ENCODE peak calls at places on chromosomes 2 and 18, in seven cellular contexts. H, O, R, F, W, J and A are unnamed samples.

GRCh38 chr18:70450658-70451253 is 161.9 kb downstream of the SOCS6 start:
- DNase-seq in H (peak; percentile 56), O (peak; percentile 48), R (peak; percentile 45), F (no peak), W (no peak), J (peak; percentile 23), A (peak; percentile 4)

GRCh38 chr2:11748018-11748860 is 1.8 kb downstream of the LPIN1 start:
- DNase-seq in H (no peak), O (no peak), R (no peak), F (no peak), W (no peak), J (no peak), A (no peak)

GRCh38 chr2:12326449-12327190 is 390.1 kb upstream of the TRIB2 start:
- DNase-seq in H (no peak), O (no peak), R (no peak), F (no peak), W (no peak), J (no peak), A (no peak)

GRCh38 chr2:106789185-106789584 is 96.8 kb downstream of the ST6GAL2 start:
- DNase-seq in H (no peak), O (peak; percentile 7), R (no peak), F (no peak), W (no peak), J (no peak), A (no peak)

GRCh38 chr2:204900487-204900886 is 355.2 kb downstream of the PARD3B start:
- DNase-seq in H (no peak), O (no peak), R (no peak), F (no peak), W (no peak), J (no peak), A (no peak)

GRCh38 chr2:10331033-10331701 is 28.5 kb downstream of the HPCAL1 start:
- DNase-seq in H (peak; percentile 61), O (peak; percentile 65), R (peak; percentile 44), F (no peak), W (no peak), J (peak; percentile 39), A (no peak)

GRCh38 chr2:31483246-31483645 is 68.7 kb upstream of the XDH start:
- DNase-seq in H (no peak), O (peak; percentile 8), R (no peak), F (no peak), W (no peak), J (no peak), A (no peak)

GRCh38 chr2:239599299-239599698 is 198.5 kb upstream of the HDAC4 start:
- DNase-seq in H (no peak), O (no peak), R (no peak), F (no peak), W (no peak), J (no peak), A (no peak)

GRCh38 chr2:150174396-150174795 is 313.1 kb downstream of the RND3 start:
- DNase-seq in H (no peak), O (no peak), R (no peak), F (no peak), W (no peak), J (no peak), A (no peak)

GRCh38 chr2:27099334-27099955 is 12.9 kb downstream of the KHK start:
- DNase-seq in H (no peak), O (no peak), R (no peak), F (no peak), W (no peak), J (no peak), A (no peak)

GRCh38 chr2:57882895-57883515 is 163.6 kb upstream of the VRK2 start:
- DNase-seq in H (peak; percentile 36), O (peak; percentile 50), R (peak; percentile 23), F (no peak), W (no peak), J (no peak), A (no peak)

GRCh38 chr2:101346909-101347308 is 38.4 kb upstream of the RNF149 start:
- DNase-seq in H (no peak), O (no peak), R (no peak), F (no peak), W (no peak), J (no peak), A (no peak)

GRCh38 chr2:101354420-101354819 is 32.9 kb downstream of the CREG2 start:
- DNase-seq in H (no peak), O (no peak), R (no peak), F (no peak), W (no peak), J (no peak), A (no peak)

GRCh38 chr2:101348851-101349250 is 38.5 kb downstream of the CREG2 start:
- DNase-seq in H (no peak), O (no peak), R (no peak), F (no peak), W (no peak), J (no peak), A (no peak)

GRCh38 chr2:101351207-101351606 is 36.1 kb downstream of the CREG2 start:
- DNase-seq in H (no peak), O (no peak), R (no peak), F (no peak), W (no peak), J (no peak), A (no peak)

DNA sequence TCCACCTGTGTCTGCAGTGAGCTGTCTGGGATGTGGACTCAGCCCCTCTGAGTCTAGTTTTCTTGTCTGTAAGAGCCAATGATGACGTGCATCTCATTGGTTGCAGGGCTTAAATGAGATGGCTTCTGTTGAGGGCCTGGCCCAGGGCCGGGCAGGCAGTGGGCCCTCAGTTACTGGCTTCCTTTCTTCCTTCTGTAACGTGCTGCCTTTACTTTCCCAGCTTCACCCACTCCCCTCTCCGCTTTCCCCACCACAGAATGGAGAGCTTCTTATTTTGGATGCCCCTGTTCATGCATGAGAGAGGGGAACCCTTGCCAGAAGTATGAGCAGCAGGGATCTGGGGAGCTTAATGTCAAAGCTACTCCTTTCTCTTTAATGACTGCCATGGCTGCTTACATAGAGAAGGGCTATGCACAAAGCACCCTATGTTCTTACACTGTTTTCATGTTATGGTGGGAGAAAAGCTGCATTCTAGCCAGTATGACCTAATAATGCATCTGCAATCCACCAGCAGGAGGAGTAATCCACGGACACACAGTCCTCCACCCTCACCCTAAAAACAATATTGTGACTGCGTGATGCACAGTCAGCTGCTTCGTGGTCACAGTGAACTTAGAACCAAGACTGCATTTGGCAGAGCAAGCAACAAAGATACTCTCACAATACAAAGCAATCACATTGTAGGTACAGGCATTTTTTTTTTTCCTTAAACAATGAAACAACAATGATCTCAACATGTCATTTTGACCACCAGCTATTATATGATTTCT is 37.2 kb downstream of the CREG2 start:
- DNase-seq in H (peak; percentile 64), O (peak; percentile 80), R (peak; percentile 62), F (no peak), W (peak; percentile 71), J (no peak), A (no peak)
- TF ChIP-seq CTCF in H (peak; percentile 58), O (peak; percentile 57), R (peak; percentile 56), F (peak; percentile 26), W (peak; percentile 76), J (peak; percentile 45), A (peak; percentile 26)

GRCh38 chr2:112579280-112579679 is 5.1 kb upstream of the CHCHD5 start:
- DNase-seq in H (peak; percentile 96), O (peak; percentile 95), R (peak; percentile 91), F (no peak), W (peak; percentile 88), J (no peak), A (peak; percentile 49)
- TF ChIP-seq CTCF in H (peak; percentile 29), O (peak; percentile 14), R (no peak), F (no peak), W (peak; percentile 11), J (no peak), A (no peak)

GRCh38 chr2:172101707-172102158 is 967 bp downstream of the DLX2 start:
- DNase-seq in H (no peak), O (no peak), R (no peak), F (no peak), W (no peak), J (no peak), A (no peak)

GRCh38 chr2:172103471-172104292 is 982 bp upstream of the DLX2 start:
- DNase-seq in H (peak; percentile 90), O (peak; percentile 86), R (peak; percentile 91), F (peak; percentile 79), W (peak; percentile 76), J (peak; percentile 81), A (no peak)

GRCh38 chr2:172102159-172102857 is 392 bp downstream of the DLX2 start:
- DNase-seq in H (peak; percentile 63), O (peak; percentile 50), R (peak; percentile 60), F (no peak), W (no peak), J (no peak), A (peak; percentile 92)

GRCh38 chr2:172101008-172101706 is 1.5 kb downstream of the DLX2 start:
- DNase-seq in H (peak; percentile 48), O (no peak), R (no peak), F (no peak), W (no peak), J (no peak), A (no peak)

GRCh38 chr2:172102858-172103359 is at the start of gene DLX2:
- DNase-seq in H (peak; percentile 88), O (peak; percentile 78), R (peak; percentile 88), F (peak; percentile 70), W (peak; percentile 79), J (peak; percentile 85), A (no peak)
- TF ChIP-seq CTCF in H (no peak), O (no peak), R (no peak), F (no peak), W (no peak), J (no peak), A (no peak)

GRCh38 chr18:61720496-61720895 is 172.3 kb downstream of the RNF152 start:
- DNase-seq in H (no peak), O (no peak), R (no peak), F (no peak), W (no peak), J (no peak), A (no peak)
- TF ChIP-seq CTCF in H (no peak), O (no peak), R (no peak), F (no peak), W (no peak), J (no peak), A (no peak)

GRCh38 chr18:48913201-48913600 is 37.6 kb downstream of the SMAD7 start:
- DNase-seq in H (no peak), O (no peak), R (no peak), F (no peak), W (no peak), J (no peak), A (no peak)
- TF ChIP-seq CTCF in H (no peak), O (no peak), R (peak; percentile 9), F (no peak), W (peak; percentile 46), J (peak; percentile 67), A (no peak)

DNA sequence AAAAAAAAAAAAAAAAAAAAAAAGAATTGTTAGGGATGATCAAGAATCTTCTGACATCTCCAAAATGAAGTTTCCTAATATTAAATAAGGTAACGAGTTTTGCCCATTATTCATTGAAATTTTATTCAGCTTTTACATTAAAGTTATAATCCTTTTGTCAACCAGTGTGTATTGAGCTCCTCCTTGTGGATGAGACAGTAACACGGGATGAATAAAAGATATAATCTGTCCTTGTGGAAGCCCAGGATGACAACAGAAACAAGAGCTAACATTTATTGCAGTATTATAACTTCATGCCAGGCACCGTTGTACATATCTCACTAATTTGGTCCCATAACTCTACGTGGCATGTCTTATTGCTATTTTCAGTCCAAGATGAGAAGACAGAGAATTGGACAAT is 33.4 kb upstream of the SERPINB7 start:
- DNase-seq in H (peak; percentile 52), O (peak; percentile 64), R (peak; percentile 12), F (no peak), W (peak; percentile 46), J (no peak), A (no peak)
- TF ChIP-seq CTCF in H (peak; percentile 51), O (peak; percentile 73), R (peak; percentile 11), F (no peak), W (peak; percentile 56), J (peak; percentile 38), A (peak; percentile 51)